ENCODE peak calls at places on chromosomes 7 and 10, in nine cellular contexts. One of them, this sample, is unnamed.

GRCh38 chr10:62466590-62466989 is 92.4 kb downstream of the ZNF365 start:
- DNase-seq in stimulated activated naive CD8-positive, alpha-beta T cell treated with anti-CD3 and anti-CD28 coated beads, Interleukin-15, amount 100 ng/mL, for 72 hours: no peak
- DNase-seq in heart right ventricle: no peak
- DNase-seq in A549: no peak
- DNase-seq in DMS 273 treated with DMSO at 0.1 percent for 48 hours: no peak
- DNase-seq in endothelial cell of umbilical vein: no peak
- DNase-seq in lower leg skin: no peak
- DNase-seq in Kasumi-1: no peak
- DNase-seq in GM10248: no peak
- DNase-seq in this sample: no peak

GRCh38 chr10:11165591-11166543 is 148.2 kb downstream of the CELF2 start:
- DNase-seq in stimulated activated naive CD8-positive, alpha-beta T cell treated with anti-CD3 and anti-CD28 coated beads, Interleukin-15, amount 100 ng/mL, for 72 hours: peak
- DNase-seq in heart right ventricle: peak
- DNase-seq in A549: no peak
- DNase-seq in DMS 273 treated with DMSO at 0.1 percent for 48 hours: peak
- DNase-seq in endothelial cell of umbilical vein: peak
- DNase-seq in lower leg skin: peak
- DNase-seq in Kasumi-1: peak
- DNase-seq in GM10248: peak
- DNase-seq in this sample: no peak

GRCh38 chr7:45685619-45686240 is 111.6 kb downstream of the ADCY1 start:
- DNase-seq in stimulated activated naive CD8-positive, alpha-beta T cell treated with anti-CD3 and anti-CD28 coated beads, Interleukin-15, amount 100 ng/mL, for 72 hours: no peak
- DNase-seq in heart right ventricle: no peak
- DNase-seq in A549: no peak
- DNase-seq in DMS 273 treated with DMSO at 0.1 percent for 48 hours: no peak
- DNase-seq in endothelial cell of umbilical vein: no peak
- DNase-seq in lower leg skin: no peak
- DNase-seq in Kasumi-1: no peak
- DNase-seq in GM10248: no peak
- DNase-seq in this sample: no peak

GRCh38 chr7:138716889-138717288 is 15.7 kb upstream of the SVOPL start:
- DNase-seq in stimulated activated naive CD8-positive, alpha-beta T cell treated with anti-CD3 and anti-CD28 coated beads, Interleukin-15, amount 100 ng/mL, for 72 hours: no peak
- DNase-seq in heart right ventricle: no peak
- DNase-seq in A549: no peak
- DNase-seq in DMS 273 treated with DMSO at 0.1 percent for 48 hours: no peak
- DNase-seq in endothelial cell of umbilical vein: no peak
- DNase-seq in lower leg skin: no peak
- DNase-seq in Kasumi-1: no peak
- DNase-seq in GM10248: no peak
- DNase-seq in this sample: no peak

GRCh38 chr7:25124485-25125136 is 449 bp downstream of the CYCS start:
- DNase-seq in stimulated activated naive CD8-positive, alpha-beta T cell treated with anti-CD3 and anti-CD28 coated beads, Interleukin-15, amount 100 ng/mL, for 72 hours: peak
- DNase-seq in heart right ventricle: no peak
- DNase-seq in A549: peak
- DNase-seq in DMS 273 treated with DMSO at 0.1 percent for 48 hours: no peak
- DNase-seq in endothelial cell of umbilical vein: no peak
- DNase-seq in lower leg skin: no peak
- DNase-seq in Kasumi-1: no peak
- DNase-seq in GM10248: no peak
- DNase-seq in this sample: no peak

GRCh38 chr10:95303950-95304349 is 13.1 kb upstream of the PDLIM1 start:
- DNase-seq in stimulated activated naive CD8-positive, alpha-beta T cell treated with anti-CD3 and anti-CD28 coated beads, Interleukin-15, amount 100 ng/mL, for 72 hours: no peak
- DNase-seq in heart right ventricle: no peak
- DNase-seq in A549: no peak
- DNase-seq in DMS 273 treated with DMSO at 0.1 percent for 48 hours: no peak
- DNase-seq in endothelial cell of umbilical vein: no peak
- DNase-seq in lower leg skin: no peak
- DNase-seq in Kasumi-1: no peak
- DNase-seq in GM10248: no peak
- DNase-seq in this sample: no peak

GRCh38 chr10:69508738-69509340 is 57.6 kb downstream of the TSPAN15 start:
- DNase-seq in stimulated activated naive CD8-positive, alpha-beta T cell treated with anti-CD3 and anti-CD28 coated beads, Interleukin-15, amount 100 ng/mL, for 72 hours: no peak
- DNase-seq in heart right ventricle: no peak
- DNase-seq in A549: no peak
- DNase-seq in DMS 273 treated with DMSO at 0.1 percent for 48 hours: no peak
- DNase-seq in endothelial cell of umbilical vein: no peak
- DNase-seq in lower leg skin: no peak
- DNase-seq in Kasumi-1: no peak
- DNase-seq in GM10248: no peak
- DNase-seq in this sample: no peak

GRCh38 chr10:3229815-3230214 is 57.2 kb upstream of the PITRM1 start:
- DNase-seq in stimulated activated naive CD8-positive, alpha-beta T cell treated with anti-CD3 and anti-CD28 coated beads, Interleukin-15, amount 100 ng/mL, for 72 hours: no peak
- DNase-seq in heart right ventricle: no peak
- DNase-seq in A549: no peak
- DNase-seq in DMS 273 treated with DMSO at 0.1 percent for 48 hours: no peak
- DNase-seq in endothelial cell of umbilical vein: no peak
- DNase-seq in lower leg skin: no peak
- DNase-seq in Kasumi-1: no peak
- DNase-seq in GM10248: no peak
- DNase-seq in this sample: no peak